ENCODE peak calls at places on chromosomes 7 and 10, in four cellular contexts. D is H9, O is mesenchymal stem cell, P is trophoblast cell. M is an unnamed sample. For H3K4me1, the result is how much of the 10 kb centered on the place peaks cover.

GRCh38 chr10:44355630-44356029 is 29.3 kb downstream of the CXCL12 start:
- DNase-seq in D (no peak), O (no peak), P (no peak), M (no peak)

GRCh38 chr7:68420342-68420750 is 1177.9 kb upstream of the AUTS2 start:
- DNase-seq in D (no peak), O (no peak), P (no peak), M (no peak)

GRCh38 chr7:17696422-17696821 is 243.9 kb downstream of the SNX13 start:
- DNase-seq in D (no peak), O (peak), P (no peak), M (no peak)

GRCh38 chr10:62376064-62377025 is 2.2 kb downstream of the ZNF365 start:
- DNase-seq in D (no peak), O (no peak), P (no peak), M (no peak)

GRCh38 chr10:86178401-86179142 is 188.0 kb downstream of the GRID1 start:
- DNase-seq in D (peak), O (no peak), P (peak), M (peak)

GRCh38 chr7:136868496-136869005 is at the start of gene CHRM2:
- DNase-seq in D (peak), O (peak), P (no peak), M (peak)

GRCh38 chr10:31757831-31758230 is 170.8 kb downstream of the ARHGAP12 start:
- DNase-seq in D (no peak), O (no peak), P (no peak), M (peak)

GRCh38 chr7:100503350-100503735 is 19.6 kb downstream of the NYAP1 start:
- DNase-seq in D (no peak), O (no peak), P (peak), M (no peak)

GRCh38 chr10:51748959-51749358 is 49.6 kb upstream of the CSTF2T start:
- DNase-seq in D (no peak), O (no peak), P (peak), M (no peak)

GRCh38 chr7:128682125-128682524 is 10.0 kb downstream of the GARIN1A start:
- DNase-seq in D (no peak), O (no peak), P (no peak), M (no peak)

GRCh38 chr10:109914966-109915365 is 8.3 kb downstream of the XPNPEP1 start:
- DNase-seq in D (peak), O (peak), P (peak), M (no peak)

GRCh38 chr10:123865350-123865749 is 26.3 kb downstream of the CPXM2 start:
- DNase-seq in D (no peak), O (no peak), P (no peak), M (no peak)

GRCh38 chr7:48109848-48110663 is 21.0 kb downstream of the UPP1 start:
- DNase-seq in D (peak), O (peak), P (peak), M (peak)

GRCh38 chr7:46129831-46130230 is 208.8 kb upstream of the IGFBP3 start:
- DNase-seq in D (no peak), O (no peak), P (no peak), M (no peak)

GRCh38 chr10:123624086-123624485 is 42.1 kb upstream of the GPR26 start:
- DNase-seq in D (no peak), O (no peak), P (no peak), M (no peak)

GRCh38 chr7:114130860-114131259 is 212.1 kb upstream of the PPP1R3A start:
- DNase-seq in D (no peak), O (no peak), P (peak), M (no peak)

GRCh38 chr7:137923380-137923779 is 76.6 kb upstream of the DGKI start:
- DNase-seq in D (no peak), O (peak), P (peak), M (no peak)

GRCh38 chr10:61404771-61405170 is 48.4 kb downstream of the TMEM26 start:
- DNase-seq in D (no peak), O (no peak), P (peak), M (no peak)

GRCh38 chr10:4267084-4267774 is 482.2 kb upstream of the KLF6 start:
- DNase-seq in D (no peak), O (no peak), P (no peak), M (no peak)

GRCh38 chr10:30861976-30862375 is 169.7 kb downstream of the ZNF438 start:
- DNase-seq in D (no peak), O (no peak), P (no peak), M (no peak)

GRCh38 chr10:59625842-59626522 is 83.7 kb downstream of the SLC16A9 start:
- DNase-seq in D (peak), O (peak), P (peak), M (peak)

GRCh38 chr10:52986120-52986519 is 213.5 kb upstream of the MBL2 start:
- DNase-seq in D (no peak), O (no peak), P (no peak), M (no peak)

GRCh38 chr10:11165591-11166543 is 148.2 kb downstream of the CELF2 start:
- DNase-seq in D (peak), O (peak), P (no peak), M (peak)

GRCh38 chr7:93574269-93574645 is 267 bp downstream of the CALCR start:
- DNase-seq in D (peak), O (no peak), P (no peak), M (no peak)

GRCh38 chr7:16891338-16891737 is 9.6 kb upstream of the AGR3 start:
- DNase-seq in D (peak), O (peak), P (peak), M (no peak)

GRCh38 chr7:33050425-33051318 is 11.9 kb downstream of the NT5C3A start:
- DNase-seq in D (no peak), O (peak), P (peak), M (no peak)

GRCh38 chr7:66958708-66959350 is 36.6 kb downstream of the SBDS start:
- DNase-seq in D (no peak), O (no peak), P (no peak), M (no peak)

GRCh38 chr10:59234814-59235429 is 58.5 kb downstream of the PHYHIPL start:
- DNase-seq in D (no peak), O (peak), P (peak), M (no peak)

GRCh38 chr10:71957546-71958275 is 6.5 kb upstream of the CHST3 start:
- DNase-seq in D (no peak), O (no peak), P (no peak), M (no peak)

GRCh38 chr7:132065973-132066611 is 509.7 kb upstream of the PODXL start:
- DNase-seq in D (no peak), O (no peak), P (no peak), M (no peak)

GRCh38 chr10:130952086-130952485 is 359.4 kb downstream of the TCERG1L start:
- DNase-seq in D (no peak), O (no peak), P (no peak), M (no peak)

GRCh38 chr7:92749832-92750231 is 86.5 kb downstream of the CDK6 start:
- DNase-seq in D (no peak), O (no peak), P (no peak), M (no peak)

GRCh38 chr10:77416327-77417135 is 221.1 kb downstream of the KCNMA1 start:
- DNase-seq in D (no peak), O (peak), P (peak), M (no peak)

GRCh38 chr7:111668711-111669110 is 106.4 kb upstream of the IMMP2L start:
- DNase-seq in D (no peak), O (no peak), P (no peak), M (no peak)

GRCh38 chr10:103720328-103720963 is 134.9 kb downstream of the SH3PXD2A start:
- DNase-seq in D (no peak), O (peak), P (no peak), M (no peak)

GRCh38 chr7:90626011-90626410 is 29.9 kb downstream of the CDK14 start:
- DNase-seq in D (no peak), O (peak), P (no peak), M (no peak)

GRCh38 chr7:90624128-90624980 is 28.2 kb downstream of the CDK14 start:
- DNase-seq in D (no peak), O (peak), P (peak), M (no peak)

GRCh38 chr7:90625562-90625961 is 29.4 kb downstream of the CDK14 start:
- DNase-seq in D (no peak), O (peak), P (no peak), M (peak)

GRCh38 chr7:90622670-90623069 is 26.5 kb downstream of the CDK14 start:
- DNase-seq in D (no peak), O (no peak), P (no peak), M (no peak)

DNA sequence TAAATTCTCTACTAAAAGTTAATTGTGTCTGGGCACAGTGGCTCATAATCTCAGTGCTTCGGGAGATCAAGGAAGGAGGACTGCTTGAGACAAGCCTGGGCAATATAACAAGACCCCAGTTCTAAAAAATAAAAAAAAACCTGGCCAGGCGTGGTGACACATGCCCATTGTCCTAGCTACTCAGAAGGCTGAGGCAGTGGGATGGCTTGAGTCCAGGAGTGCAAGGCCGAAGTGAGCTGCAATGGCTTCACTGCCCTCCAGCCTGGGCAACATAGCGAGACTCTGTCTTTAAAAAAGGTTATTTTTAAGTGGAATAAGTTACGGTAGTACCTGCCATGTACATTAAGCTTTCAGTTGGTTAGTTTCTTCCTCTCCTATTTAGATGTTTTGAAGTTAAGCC is 28.9 kb downstream of the CDK14 start:
- DNase-seq in D (no peak), O (peak), P (no peak), M (no peak)
- H2BK12ac ChIP-seq in D (no peak), O (peak), P (no peak), M (no peak)

GRCh38 chr7:36153571-36154097 is 580 bp downstream of the EEPD1 start:
- DNase-seq in D (no peak), O (no peak), P (no peak), M (peak)

GRCh38 chr7:36155811-36156361 is 2.8 kb downstream of the EEPD1 start:
- DNase-seq in D (no peak), O (peak), P (no peak), M (no peak)

GRCh38 chr7:36152756-36153570 is at the start of gene EEPD1:
- DNase-seq in D (peak), O (peak), P (peak), M (peak)

GRCh38 chr7:36151921-36152755 is 916 bp upstream of the EEPD1 start:
- DNase-seq in D (no peak), O (peak), P (no peak), M (no peak)

DNA sequence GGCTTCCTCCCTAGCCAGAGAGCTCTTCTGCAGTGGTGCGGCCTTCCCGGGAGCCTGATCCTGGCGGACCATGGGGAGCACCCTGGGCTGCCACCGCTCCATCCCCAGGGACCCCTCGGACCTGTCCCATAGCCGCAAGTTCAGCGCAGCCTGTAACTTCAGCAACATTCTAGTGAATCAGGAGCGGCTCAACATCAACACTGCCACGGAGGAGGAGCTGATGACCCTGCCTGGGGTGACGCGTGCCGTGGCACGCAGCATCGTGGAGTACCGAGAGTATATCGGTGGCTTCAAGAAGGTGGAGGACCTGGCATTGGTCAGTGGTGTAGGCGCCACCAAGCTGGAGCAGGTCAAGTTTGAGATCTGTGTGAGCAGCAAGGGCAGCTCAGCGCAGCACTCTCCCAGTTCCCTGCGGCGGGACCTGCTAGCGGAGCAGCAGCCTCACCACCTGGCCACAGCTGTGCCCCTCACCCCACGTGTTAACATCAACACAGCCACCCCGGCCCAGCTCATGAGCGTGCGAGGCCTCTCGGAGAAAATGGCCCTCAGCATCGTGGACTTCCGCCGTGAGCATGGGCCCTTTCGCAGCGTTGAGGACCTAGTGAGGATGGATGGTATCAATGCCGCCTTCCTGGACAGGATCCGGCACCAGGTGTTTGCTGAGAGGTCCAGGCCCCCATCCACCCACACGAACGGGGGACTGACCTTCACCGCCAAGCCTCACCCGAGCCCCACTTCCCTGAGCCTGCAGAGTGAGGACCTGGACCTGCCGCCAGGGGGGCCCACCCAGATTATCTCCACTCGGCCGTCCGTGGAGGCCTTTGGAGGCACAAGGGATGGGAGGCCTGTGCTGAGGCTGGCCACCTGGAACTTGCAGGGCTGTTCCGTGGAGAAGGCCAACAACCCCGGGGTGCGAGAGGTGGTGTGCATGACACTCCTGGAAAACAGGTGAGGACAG is 1.5 kb downstream of the EEPD1 start:
- DNase-seq in D (no peak), O (no peak), P (no peak), M (no peak)
- H3K4me1 ChIP-seq in D (under half), O (under half), P (under half), M (under half)

GRCh38 chr10:129899564-129899862 is 64.6 kb downstream of the EBF3 start:
- DNase-seq in D (peak), O (no peak), P (no peak), M (no peak)
- H2BK12ac ChIP-seq in D (no peak), O (no peak), P (no peak), M (peak)

GRCh38 chr7:80624763-80625162 is 13.7 kb upstream of the CD36 start:
- DNase-seq in D (no peak), O (no peak), P (no peak), M (no peak)
- H3K4me1 ChIP-seq in D (under half), O (under half), P (under half), M (under half)

DNA sequence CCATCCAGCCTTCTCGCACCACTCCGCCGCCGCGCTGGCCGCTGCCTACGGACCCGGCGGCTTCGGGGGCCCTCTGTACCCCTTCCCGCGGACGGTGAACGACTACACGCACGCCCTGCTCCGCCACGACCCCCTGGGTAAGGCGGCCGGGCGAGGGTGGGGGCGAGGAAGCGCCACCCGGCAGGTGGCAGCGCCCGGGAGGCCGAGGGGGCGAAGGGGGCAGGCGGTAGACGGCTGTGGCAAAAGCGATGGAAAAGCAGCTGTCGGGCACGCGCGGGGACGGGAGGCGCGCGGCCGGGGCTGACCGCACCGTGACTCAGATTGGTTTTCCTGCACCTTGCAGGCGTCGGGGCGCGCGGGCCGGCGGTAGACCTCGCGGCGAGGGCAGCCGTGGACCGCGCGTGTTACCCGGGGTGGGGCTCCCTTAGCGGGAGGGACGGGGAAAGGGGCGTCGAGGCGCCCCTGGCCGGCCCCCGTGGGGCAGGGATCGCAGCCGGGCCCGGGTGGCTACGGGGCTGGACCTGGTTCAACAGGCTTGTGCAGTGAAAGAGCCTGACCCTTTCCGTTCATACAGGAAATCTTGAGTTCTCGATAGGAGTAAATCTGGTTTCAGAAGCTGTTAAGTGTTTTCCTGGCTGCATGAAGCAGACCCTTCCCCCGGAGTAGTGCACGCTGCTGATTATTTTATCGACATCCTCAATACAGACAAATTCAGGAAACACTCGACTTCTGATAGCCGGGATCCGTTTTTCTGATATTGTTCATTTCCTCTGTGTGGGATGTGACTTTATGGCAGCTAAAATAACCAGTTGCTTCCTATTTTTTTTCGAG is 671 bp downstream of the HHEX start:
- DNase-seq in D (peak), O (peak), P (peak), M (peak)
- H2BK12ac ChIP-seq in D (no peak), O (peak), P (no peak), M (no peak)

DNA sequence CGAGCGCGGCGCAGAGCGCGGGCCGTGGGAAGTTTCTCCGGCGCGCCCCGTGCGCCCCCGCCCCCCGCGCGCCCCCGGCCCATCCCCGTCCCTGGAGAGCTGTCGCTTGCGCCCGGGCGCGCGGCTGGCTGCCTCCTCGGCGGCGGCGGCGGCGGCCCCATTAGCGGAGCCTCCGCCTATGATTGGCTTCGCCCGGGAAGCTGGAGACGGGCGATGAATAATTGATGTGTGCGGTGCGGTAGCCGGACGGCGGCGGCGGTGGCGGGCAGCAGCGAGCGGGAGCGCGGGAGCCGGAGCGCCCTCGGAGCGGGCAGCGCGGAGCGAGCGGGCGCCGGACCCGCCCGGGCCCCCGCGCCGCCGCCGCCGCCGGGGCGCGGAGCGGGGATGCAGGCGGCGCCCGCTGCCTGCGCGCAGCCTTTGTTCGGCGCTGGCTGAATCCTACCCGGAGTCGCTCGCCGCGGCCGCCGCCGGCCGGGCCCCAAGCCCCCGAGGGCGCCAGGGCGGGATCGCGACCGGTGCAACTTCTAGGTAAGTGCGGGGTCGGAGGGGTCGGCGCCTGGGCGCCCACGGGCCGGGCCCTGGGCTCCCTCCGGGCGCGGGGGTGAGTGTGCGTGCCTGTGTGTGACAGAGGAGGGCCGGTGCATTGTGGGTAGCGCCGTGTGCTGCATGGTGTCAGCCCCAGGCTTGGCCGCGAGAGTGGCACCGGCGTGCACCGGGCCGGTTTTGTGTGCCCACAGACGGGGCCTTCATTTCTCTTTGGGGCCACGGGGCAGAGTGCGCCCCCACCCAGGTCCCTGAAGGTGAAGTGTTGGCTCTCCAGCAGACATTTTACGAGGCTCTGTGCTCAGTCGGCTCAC is 103.8 kb upstream of the PPIF start:
- DNase-seq in D (peak), O (peak), P (peak), M (peak)
- H3K4me1 ChIP-seq in D (under half), O (half or more), P (half or more), M (under half)

DNA sequence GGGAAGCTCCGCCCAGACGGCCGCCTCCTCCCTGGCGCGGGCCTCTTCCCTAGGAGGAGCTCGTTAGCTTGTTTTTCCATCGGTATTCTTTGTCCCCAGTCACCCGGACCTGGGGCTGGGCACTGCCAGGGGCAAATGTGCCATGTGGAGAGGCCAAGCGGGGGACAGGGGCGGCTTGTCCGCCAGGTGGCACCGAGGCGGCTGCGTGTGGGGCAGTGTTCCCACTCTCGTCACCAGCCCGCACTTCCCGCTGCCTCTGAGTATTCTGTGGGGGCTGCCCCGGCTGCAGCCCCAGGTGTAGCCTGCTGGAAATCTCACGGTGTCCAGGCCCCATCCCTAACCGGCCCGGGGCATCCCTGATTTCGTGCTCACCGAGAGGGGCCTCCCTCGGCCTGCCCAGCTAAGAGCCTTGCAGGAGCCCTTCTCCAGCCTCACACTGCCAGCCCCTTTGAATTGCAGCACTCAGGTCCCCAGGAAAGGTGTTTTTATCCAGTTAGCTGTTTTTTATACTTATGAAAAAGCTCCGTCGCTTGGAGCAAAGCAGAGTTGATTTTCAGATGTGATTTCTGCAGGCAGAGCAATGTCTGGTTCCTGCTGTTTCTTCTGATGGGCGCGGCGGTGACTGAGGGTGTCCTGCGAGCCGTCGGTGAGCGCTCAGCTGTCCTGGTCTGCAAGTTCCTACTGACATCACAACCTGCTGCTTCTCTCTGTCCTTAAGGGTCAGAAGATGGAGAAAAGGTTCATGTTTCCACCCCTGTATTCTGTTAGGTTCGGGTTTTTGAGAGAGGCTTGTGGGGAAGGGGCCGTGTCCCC is 109.8 kb upstream of the FAM20C start:
- DNase-seq in D (peak), O (no peak), P (no peak), M (no peak)
- H2BK12ac ChIP-seq in D (no peak), O (no peak), P (no peak), M (peak)